ENCODE peak calls at places on chromosomes 3 and 15, in five cellular contexts. O, D, L, J and C are unnamed samples.

GRCh38 chr15:76235186-76235826 is 76.0 kb downstream of the ETFA start:
- DNase-seq in O (peak), D (no peak), L (peak), J (peak), C (no peak)

GRCh38 chr15:69469467-69470191 is 17.0 kb downstream of the RPLP1 start:
- DNase-seq in O (no peak), D (no peak), L (no peak), J (peak), C (no peak)

GRCh38 chr3:194189243-194189791 is 53.4 kb downstream of the HES1 start:
- DNase-seq in O (no peak), D (no peak), L (no peak), J (no peak), C (no peak)

GRCh38 chr15:99390667-99391066 is 139.4 kb downstream of the LRRC28 start:
- DNase-seq in O (no peak), D (no peak), L (peak), J (no peak), C (no peak)

GRCh38 chr15:88800026-88800425 is 3.2 kb upstream of the ACAN start:
- DNase-seq in O (no peak), D (no peak), L (no peak), J (no peak), C (no peak)

GRCh38 chr15:68000754-68001153 is 53.4 kb upstream of the PIAS1 start:
- DNase-seq in O (no peak), D (no peak), L (no peak), J (no peak), C (no peak)

GRCh38 chr3:110293660-110294059 is 778.0 kb upstream of the NECTIN3 start:
- DNase-seq in O (no peak), D (no peak), L (no peak), J (no peak), C (no peak)

GRCh38 chr3:142990706-142991105 is 10.7 kb upstream of the U2SURP start:
- DNase-seq in O (no peak), D (no peak), L (no peak), J (no peak), C (no peak)

GRCh38 chr3:36372534-36372935 is 7.8 kb upstream of the STAC start:
- DNase-seq in O (no peak), D (no peak), L (no peak), J (no peak), C (no peak)

GRCh38 chr3:18567293-18567692 is 142.2 kb upstream of the SATB1 start:
- DNase-seq in O (no peak), D (no peak), L (no peak), J (no peak), C (no peak)

GRCh38 chr15:35979608-35980007 is 433.6 kb upstream of the DPH6 start:
- DNase-seq in O (no peak), D (no peak), L (no peak), J (no peak), C (no peak)

GRCh38 chr15:52214553-52214952 is 23.4 kb upstream of the GNB5 start:
- DNase-seq in O (no peak), D (no peak), L (no peak), J (no peak), C (no peak)

GRCh38 chr3:27565201-27565827 is 81.1 kb upstream of the SLC4A7 start:
- DNase-seq in O (no peak), D (no peak), L (no peak), J (no peak), C (no peak)

GRCh38 chr3:126377211-126377610 is 17.5 kb upstream of the CFAP100 start:
- DNase-seq in O (no peak), D (no peak), L (no peak), J (no peak), C (no peak)

GRCh38 chr3:23810342-23811116 is 4.8 kb downstream of the UBE2E1 start:
- DNase-seq in O (no peak), D (no peak), L (peak), J (peak), C (peak)

GRCh38 chr3:113129168-113129567 is 82.2 kb upstream of the BOC start:
- DNase-seq in O (no peak), D (no peak), L (no peak), J (no peak), C (no peak)

GRCh38 chr15:35657679-35658201 is 111.8 kb upstream of the DPH6 start:
- DNase-seq in O (no peak), D (no peak), L (no peak), J (no peak), C (no peak)

GRCh38 chr3:101466465-101467309 is 46.3 kb downstream of the SENP7 start:
- DNase-seq in O (no peak), D (no peak), L (peak), J (peak), C (peak)

GRCh38 chr3:164236856-164237255 is 841.4 kb downstream of the SI start:
- DNase-seq in O (no peak), D (no peak), L (no peak), J (no peak), C (no peak)

GRCh38 chr3:71489315-71489761 is 94.2 kb downstream of the FOXP1 start:
- DNase-seq in O (no peak), D (no peak), L (no peak), J (no peak), C (no peak)

GRCh38 chr3:190401943-190402342 is 14.0 kb downstream of the CLDN16 start:
- DNase-seq in O (no peak), D (no peak), L (no peak), J (no peak), C (no peak)

GRCh38 chr3:193768069-193768391 is 175.0 kb downstream of the OPA1 start:
- DNase-seq in O (no peak), D (no peak), L (no peak), J (no peak), C (no peak)

GRCh38 chr3:192884831-192885356 is 32.8 kb downstream of the MB21D2 start:
- DNase-seq in O (no peak), D (no peak), L (no peak), J (no peak), C (no peak)

GRCh38 chr15:68582864-68583263 is 4.1 kb downstream of the CORO2B start:
- DNase-seq in O (no peak), D (no peak), L (no peak), J (no peak), C (no peak)

GRCh38 chr3:48715179-48715800 is 1.7 kb downstream of the IP6K2 start:
- DNase-seq in O (no peak), D (no peak), L (no peak), J (no peak), C (no peak)

GRCh38 chr15:60592386-60593339 is 113.7 kb upstream of the ICE2 start:
- DNase-seq in O (no peak), D (no peak), L (peak), J (peak), C (peak)

GRCh38 chr3:37050242-37050641 is 56.9 kb downstream of the MLH1 start:
- DNase-seq in O (no peak), D (no peak), L (no peak), J (no peak), C (no peak)

GRCh38 chr3:114329823-114330222 is 36.0 kb downstream of the TIGIT start:
- DNase-seq in O (no peak), D (no peak), L (no peak), J (no peak), C (no peak)

GRCh38 chr3:49122886-49123545 is 2.4 kb upstream of the USP19 start:
- DNase-seq in O (no peak), D (no peak), L (no peak), J (no peak), C (no peak)

GRCh38 chr3:130935761-130936160 is 41.9 kb downstream of the ATP2C1 start:
- DNase-seq in O (no peak), D (no peak), L (no peak), J (no peak), C (no peak)

GRCh38 chr15:71224024-71224423 is 108.8 kb downstream of the THSD4 start:
- DNase-seq in O (no peak), D (no peak), L (no peak), J (no peak), C (no peak)
- TF ChIP-seq SRF in O (no peak), D (no peak), L (no peak), J (no peak), C (no peak)

GRCh38 chr3:188452158-188452772 is 298.3 kb downstream of the LPP start:
- DNase-seq in O (no peak), D (no peak), L (no peak), J (no peak), C (no peak)

GRCh38 chr3:188455748-188456147 is 301.8 kb downstream of the LPP start:
- DNase-seq in O (no peak), D (no peak), L (no peak), J (no peak), C (no peak)

GRCh38 chr3:188448813-188449212 is 294.9 kb downstream of the LPP start:
- DNase-seq in O (no peak), D (no peak), L (no peak), J (no peak), C (no peak)

GRCh38 chr3:188449421-188449820 is 295.5 kb downstream of the LPP start:
- DNase-seq in O (no peak), D (no peak), L (no peak), J (no peak), C (no peak)

DNA sequence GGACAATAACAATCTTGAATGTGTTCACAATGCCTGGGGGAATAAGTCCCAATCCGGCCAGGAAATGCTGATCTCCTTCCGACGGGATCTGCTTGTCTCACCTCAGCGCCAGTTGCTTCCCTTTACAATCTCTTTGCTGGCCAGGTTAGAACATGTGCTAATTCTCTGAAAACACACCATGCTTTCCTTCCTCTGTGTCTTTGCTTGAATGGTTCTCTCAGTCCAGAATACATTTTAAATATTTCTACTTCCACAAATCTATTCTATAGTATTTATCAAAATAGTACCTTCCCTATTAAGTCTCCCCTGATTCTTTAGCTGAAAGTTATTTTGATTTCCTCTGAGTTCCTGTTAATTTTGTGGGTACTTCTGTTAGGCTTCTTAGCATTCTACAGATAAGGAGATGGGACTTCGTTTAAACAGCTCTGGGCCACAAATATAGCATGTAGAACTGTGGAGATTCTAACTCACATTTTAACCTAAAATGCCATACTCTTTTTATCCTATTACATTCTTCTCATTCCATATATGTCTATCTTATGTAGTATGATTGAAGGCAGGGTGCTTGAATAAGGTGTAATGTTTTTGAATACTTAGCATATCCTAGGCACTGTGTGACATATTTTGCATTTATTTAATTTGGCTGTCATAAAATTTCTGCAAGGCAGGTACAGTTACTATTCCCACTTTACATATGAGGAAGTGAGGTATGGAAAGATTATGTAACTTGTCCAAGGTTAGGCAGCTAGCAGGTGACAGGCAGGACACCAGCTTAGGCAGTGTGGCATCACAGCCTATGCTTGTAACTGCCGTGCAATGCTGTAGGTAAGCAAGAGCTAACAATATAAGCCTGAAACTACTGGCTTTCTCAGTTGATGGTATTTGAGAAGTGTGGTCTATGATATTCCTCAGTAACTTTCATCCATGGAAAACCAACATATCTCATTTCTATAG is 299.8 kb downstream of the LPP start:
- DNase-seq in O (no peak), D (no peak), L (no peak), J (no peak), C (no peak)
- TF ChIP-seq SRF in O (no peak), D (no peak), L (no peak), J (no peak), C (no peak)

DNA sequence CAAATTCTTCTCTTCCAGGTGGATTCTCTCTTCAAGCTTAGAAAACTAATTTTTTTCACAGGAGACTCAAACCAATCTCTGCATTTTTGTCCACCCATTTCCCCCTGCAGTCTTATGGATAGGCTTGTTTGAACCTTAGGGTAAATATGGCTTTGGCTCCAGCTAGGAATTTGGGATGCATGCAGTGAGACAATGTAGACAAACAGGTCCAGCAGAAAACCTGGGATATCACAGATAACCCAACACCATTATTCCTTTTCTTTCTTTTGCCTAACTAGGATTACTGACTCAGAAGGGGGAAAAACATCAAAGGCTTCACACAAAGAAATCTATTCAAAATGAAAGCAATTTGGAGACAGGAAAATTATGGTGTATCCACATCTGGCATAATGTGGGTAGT is 11.2 kb upstream of the SEMA5B start:
- DNase-seq in O (no peak), D (no peak), L (no peak), J (no peak), C (no peak)
- TF ChIP-seq SRF in O (no peak), D (no peak), L (no peak), J (no peak), C (no peak)

DNA sequence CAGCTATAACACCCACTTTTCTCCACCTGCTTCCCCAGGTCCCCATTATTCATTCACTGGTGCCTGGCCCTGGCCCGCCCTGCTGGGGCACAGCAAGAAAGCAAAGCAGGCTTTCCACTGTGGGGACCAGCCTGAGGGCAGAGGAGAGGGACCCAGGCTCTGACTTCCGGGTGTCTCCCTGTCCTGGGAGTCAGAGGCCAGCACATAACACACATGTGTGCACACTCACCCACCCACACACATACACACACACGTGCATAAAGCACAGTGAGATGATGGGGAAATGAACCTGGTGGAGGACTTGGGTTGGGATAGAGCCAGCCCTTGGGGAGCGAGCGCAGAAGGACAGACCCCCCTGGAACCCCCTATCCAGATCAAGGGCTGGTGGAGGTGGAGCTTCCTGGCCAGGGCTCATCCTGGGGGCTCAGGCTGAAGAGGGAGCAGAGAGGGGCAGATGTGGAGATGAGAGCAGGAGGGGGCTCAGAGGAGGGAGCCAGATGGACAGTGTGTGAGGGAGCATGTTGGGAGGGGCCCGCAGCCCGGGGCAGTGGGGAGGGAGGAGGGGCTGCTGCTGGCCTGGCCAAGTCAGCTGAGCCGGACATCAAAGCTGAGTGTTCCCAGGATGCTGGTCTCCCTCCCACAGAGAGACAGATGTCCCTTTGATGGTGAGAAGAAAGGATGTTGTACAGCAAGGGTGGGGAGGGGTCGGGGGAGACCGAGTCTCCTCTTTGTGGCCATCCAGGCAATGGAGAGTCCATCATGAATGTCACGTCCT is 78.2 kb downstream of the LINGO1 start:
- DNase-seq in O (no peak), D (no peak), L (no peak), J (no peak), C (no peak)
- TF ChIP-seq SRF in O (no peak), D (no peak), L (no peak), J (no peak), C (no peak)